ENCODE peak calls at places on chromosomes 16 and 17, in seven cellular contexts. One of them, this sample, is unnamed.

GRCh38 chr17:5035356-5035755 is at the start of gene SLC52A1:
- DNase-seq in germinal center: no peak
- DNase-seq in effector memory CD4-positive, alpha-beta T cell: no peak
- DNase-seq in caudate nucleus: no peak
- DNase-seq in T-helper 17 cell: no peak
- DNase-seq in suprapubic skin: no peak
- DNase-seq in AG04449: no peak
- DNase-seq in this sample: no peak

GRCh38 chr17:19262650-19263620 is 25.8 kb downstream of the EPN2 start:
- DNase-seq in germinal center: no peak
- DNase-seq in effector memory CD4-positive, alpha-beta T cell: no peak
- DNase-seq in caudate nucleus: no peak
- DNase-seq in T-helper 17 cell: no peak
- DNase-seq in suprapubic skin: no peak
- DNase-seq in AG04449: no peak
- DNase-seq in this sample: no peak

GRCh38 chr16:69338557-69339288 is 641 bp downstream of the COG8 start:
- DNase-seq in germinal center: no peak
- DNase-seq in effector memory CD4-positive, alpha-beta T cell: no peak
- DNase-seq in caudate nucleus: peak; percentile 68
- DNase-seq in T-helper 17 cell: no peak
- DNase-seq in suprapubic skin: peak; percentile 56
- DNase-seq in AG04449: no peak
- DNase-seq in this sample: no peak

GRCh38 chr17:57885148-57885915 is 35.5 kb upstream of the MRPS23 start:
- DNase-seq in germinal center: no peak
- DNase-seq in effector memory CD4-positive, alpha-beta T cell: no peak
- DNase-seq in caudate nucleus: no peak
- DNase-seq in T-helper 17 cell: no peak
- DNase-seq in suprapubic skin: no peak
- DNase-seq in AG04449: no peak
- DNase-seq in this sample: no peak

GRCh38 chr16:70608516-70608915 is 37.8 kb upstream of the IL34 start:
- DNase-seq in germinal center: no peak
- DNase-seq in effector memory CD4-positive, alpha-beta T cell: no peak
- DNase-seq in caudate nucleus: no peak
- DNase-seq in T-helper 17 cell: no peak
- DNase-seq in suprapubic skin: no peak
- DNase-seq in AG04449: no peak
- DNase-seq in this sample: no peak

GRCh38 chr17:80153004-80153403 is 6.1 kb upstream of the EIF4A3 start:
- DNase-seq in germinal center: no peak
- DNase-seq in effector memory CD4-positive, alpha-beta T cell: no peak
- DNase-seq in caudate nucleus: no peak
- DNase-seq in T-helper 17 cell: no peak
- DNase-seq in suprapubic skin: no peak
- DNase-seq in AG04449: no peak
- DNase-seq in this sample: no peak

GRCh38 chr17:3875317-3875716 is 17.5 kb downstream of the CAMKK1 start:
- DNase-seq in germinal center: no peak
- DNase-seq in effector memory CD4-positive, alpha-beta T cell: no peak
- DNase-seq in caudate nucleus: no peak
- DNase-seq in T-helper 17 cell: no peak
- DNase-seq in suprapubic skin: no peak
- DNase-seq in AG04449: no peak
- DNase-seq in this sample: no peak

GRCh38 chr17:81927145-81927652 is 336 bp downstream of the MAFG start:
- DNase-seq in germinal center: peak; percentile 42
- DNase-seq in effector memory CD4-positive, alpha-beta T cell: no peak
- DNase-seq in caudate nucleus: no peak
- DNase-seq in T-helper 17 cell: no peak
- DNase-seq in suprapubic skin: no peak
- DNase-seq in AG04449: no peak
- DNase-seq in this sample: no peak

GRCh38 chr17:36196099-36196496 is 460 bp downstream of the CCL3L1 start:
- DNase-seq in germinal center: no peak
- DNase-seq in effector memory CD4-positive, alpha-beta T cell: no peak
- DNase-seq in caudate nucleus: no peak
- DNase-seq in T-helper 17 cell: no peak
- DNase-seq in suprapubic skin: no peak
- DNase-seq in AG04449: no peak
- DNase-seq in this sample: no peak

GRCh38 chr17:67221062-67221998 is 23.7 kb downstream of the HELZ start:
- DNase-seq in germinal center: peak; percentile 53
- DNase-seq in effector memory CD4-positive, alpha-beta T cell: no peak
- DNase-seq in caudate nucleus: peak; percentile 42
- DNase-seq in T-helper 17 cell: no peak
- DNase-seq in suprapubic skin: no peak
- DNase-seq in AG04449: no peak
- DNase-seq in this sample: peak; percentile 54

GRCh38 chr17:40819528-40820125 is 2.8 kb downstream of the KRT10 start:
- DNase-seq in germinal center: no peak
- DNase-seq in effector memory CD4-positive, alpha-beta T cell: no peak
- DNase-seq in caudate nucleus: no peak
- DNase-seq in T-helper 17 cell: no peak
- DNase-seq in suprapubic skin: no peak
- DNase-seq in AG04449: no peak
- DNase-seq in this sample: peak; percentile 18

GRCh38 chr16:30473231-30474061 is 904 bp downstream of the ITGAL start:
- DNase-seq in germinal center: peak; percentile 61
- DNase-seq in effector memory CD4-positive, alpha-beta T cell: peak; percentile 28
- DNase-seq in caudate nucleus: no peak
- DNase-seq in T-helper 17 cell: peak; percentile 34
- DNase-seq in suprapubic skin: no peak
- DNase-seq in AG04449: no peak
- DNase-seq in this sample: no peak

GRCh38 chr17:63537991-63538692 is 12.1 kb upstream of the DCAF7 start:
- DNase-seq in germinal center: no peak
- DNase-seq in effector memory CD4-positive, alpha-beta T cell: no peak
- DNase-seq in caudate nucleus: peak; percentile 14
- DNase-seq in T-helper 17 cell: no peak
- DNase-seq in suprapubic skin: peak; percentile 76
- DNase-seq in AG04449: no peak
- DNase-seq in this sample: no peak

GRCh38 chr17:14044702-14045101 is 24.6 kb upstream of the COX10 start:
- DNase-seq in germinal center: no peak
- DNase-seq in effector memory CD4-positive, alpha-beta T cell: no peak
- DNase-seq in caudate nucleus: no peak
- DNase-seq in T-helper 17 cell: no peak
- DNase-seq in suprapubic skin: no peak
- DNase-seq in AG04449: no peak
- DNase-seq in this sample: no peak

GRCh38 chr17:50382931-50383330 is 9.9 kb downstream of the EME1 start:
- DNase-seq in germinal center: no peak
- DNase-seq in effector memory CD4-positive, alpha-beta T cell: no peak
- DNase-seq in caudate nucleus: no peak
- DNase-seq in T-helper 17 cell: no peak
- DNase-seq in suprapubic skin: no peak
- DNase-seq in AG04449: no peak
- DNase-seq in this sample: no peak

GRCh38 chr16:15856217-15856616 is 611 bp downstream of the MYH11 start:
- DNase-seq in germinal center: peak; percentile 44
- DNase-seq in effector memory CD4-positive, alpha-beta T cell: no peak
- DNase-seq in caudate nucleus: no peak
- DNase-seq in T-helper 17 cell: no peak
- DNase-seq in suprapubic skin: no peak
- DNase-seq in AG04449: no peak
- DNase-seq in this sample: no peak

GRCh38 chr16:1785846-1786170 is 3.0 kb downstream of the NUBP2 start:
- DNase-seq in germinal center: no peak
- DNase-seq in effector memory CD4-positive, alpha-beta T cell: no peak
- DNase-seq in caudate nucleus: no peak
- DNase-seq in T-helper 17 cell: no peak
- DNase-seq in suprapubic skin: no peak
- DNase-seq in AG04449: no peak
- DNase-seq in this sample: no peak

GRCh38 chr17:82200743-82201497 is 11.7 kb downstream of the CCDC57 start:
- DNase-seq in germinal center: no peak
- DNase-seq in effector memory CD4-positive, alpha-beta T cell: peak; percentile 54
- DNase-seq in caudate nucleus: no peak
- DNase-seq in T-helper 17 cell: peak; percentile 67
- DNase-seq in suprapubic skin: no peak
- DNase-seq in AG04449: no peak
- DNase-seq in this sample: no peak

GRCh38 chr16:27867122-27868110 is 196.1 kb downstream of the GSG1L start:
- DNase-seq in germinal center: peak; percentile 79
- DNase-seq in effector memory CD4-positive, alpha-beta T cell: peak; percentile 4
- DNase-seq in caudate nucleus: peak; percentile 76
- DNase-seq in T-helper 17 cell: peak; percentile 22
- DNase-seq in suprapubic skin: no peak
- DNase-seq in AG04449: no peak
- DNase-seq in this sample: peak; percentile 83

GRCh38 chr17:17884281-17885028 is 47.7 kb upstream of the SREBF1 start:
- DNase-seq in germinal center: no peak
- DNase-seq in effector memory CD4-positive, alpha-beta T cell: no peak
- DNase-seq in caudate nucleus: peak; percentile 16
- DNase-seq in T-helper 17 cell: no peak
- DNase-seq in suprapubic skin: no peak
- DNase-seq in AG04449: no peak
- DNase-seq in this sample: no peak

GRCh38 chr16:23434380-23434779 is 18.6 kb downstream of the COG7 start:
- DNase-seq in germinal center: peak; percentile 73
- DNase-seq in effector memory CD4-positive, alpha-beta T cell: no peak
- DNase-seq in caudate nucleus: peak; percentile 39
- DNase-seq in T-helper 17 cell: no peak
- DNase-seq in suprapubic skin: no peak
- DNase-seq in AG04449: no peak
- DNase-seq in this sample: peak; percentile 70

GRCh38 chr17:46811978-46812583 is 6.4 kb downstream of the WNT3 start:
- DNase-seq in germinal center: no peak
- DNase-seq in effector memory CD4-positive, alpha-beta T cell: no peak
- DNase-seq in caudate nucleus: no peak
- DNase-seq in T-helper 17 cell: no peak
- DNase-seq in suprapubic skin: no peak
- DNase-seq in AG04449: peak; percentile 50
- DNase-seq in this sample: peak; percentile 82

GRCh38 chr17:66942453-66943264 is 21.8 kb upstream of the CACNG4 start:
- DNase-seq in germinal center: no peak
- DNase-seq in effector memory CD4-positive, alpha-beta T cell: no peak
- DNase-seq in caudate nucleus: no peak
- DNase-seq in T-helper 17 cell: no peak
- DNase-seq in suprapubic skin: no peak
- DNase-seq in AG04449: no peak
- DNase-seq in this sample: no peak

GRCh38 chr16:77540656-77541055 is 105.8 kb upstream of the ADAMTS18 start:
- DNase-seq in germinal center: no peak
- DNase-seq in effector memory CD4-positive, alpha-beta T cell: no peak
- DNase-seq in caudate nucleus: no peak
- DNase-seq in T-helper 17 cell: no peak
- DNase-seq in suprapubic skin: no peak
- DNase-seq in AG04449: no peak
- DNase-seq in this sample: peak; percentile 80

GRCh38 chr17:751269-752001 is 629 bp downstream of the GEMIN4 start:
- DNase-seq in germinal center: peak; percentile 71
- DNase-seq in effector memory CD4-positive, alpha-beta T cell: no peak
- DNase-seq in caudate nucleus: no peak
- DNase-seq in T-helper 17 cell: peak; percentile 30
- DNase-seq in suprapubic skin: no peak
- DNase-seq in AG04449: no peak
- DNase-seq in this sample: peak; percentile 49

GRCh38 chr17:33871720-33872535 is 383.2 kb upstream of the CCL2 start:
- DNase-seq in germinal center: no peak
- DNase-seq in effector memory CD4-positive, alpha-beta T cell: no peak
- DNase-seq in caudate nucleus: no peak
- DNase-seq in T-helper 17 cell: no peak
- DNase-seq in suprapubic skin: no peak
- DNase-seq in AG04449: no peak
- DNase-seq in this sample: peak; percentile 69

GRCh38 chr17:28033972-28034714 is 8.3 kb upstream of the NLK start:
- DNase-seq in germinal center: no peak
- DNase-seq in effector memory CD4-positive, alpha-beta T cell: no peak
- DNase-seq in caudate nucleus: no peak
- DNase-seq in T-helper 17 cell: no peak
- DNase-seq in suprapubic skin: no peak
- DNase-seq in AG04449: peak; percentile 47
- DNase-seq in this sample: peak; percentile 72

GRCh38 chr17:2071421-2072281 is 16.7 kb downstream of the HIC1 start:
- DNase-seq in germinal center: no peak
- DNase-seq in effector memory CD4-positive, alpha-beta T cell: no peak
- DNase-seq in caudate nucleus: no peak
- DNase-seq in T-helper 17 cell: no peak
- DNase-seq in suprapubic skin: no peak
- DNase-seq in AG04449: no peak
- DNase-seq in this sample: no peak

GRCh38 chr17:73191443-73192218 is 1.2 kb upstream of the COG1 start:
- DNase-seq in germinal center: peak; percentile 82
- DNase-seq in effector memory CD4-positive, alpha-beta T cell: no peak
- DNase-seq in caudate nucleus: peak; percentile 72
- DNase-seq in T-helper 17 cell: peak; percentile 41
- DNase-seq in suprapubic skin: no peak
- DNase-seq in AG04449: no peak
- DNase-seq in this sample: peak; percentile 74

GRCh38 chr16:85390511-85391174 is 222.5 kb upstream of the GSE1 start:
- DNase-seq in germinal center: no peak
- DNase-seq in effector memory CD4-positive, alpha-beta T cell: no peak
- DNase-seq in caudate nucleus: no peak
- DNase-seq in T-helper 17 cell: no peak
- DNase-seq in suprapubic skin: peak; percentile 94
- DNase-seq in AG04449: peak; percentile 76
- DNase-seq in this sample: peak; percentile 87

GRCh38 chr17:75238020-75238580 is 23.3 kb downstream of the GGA3 start:
- DNase-seq in germinal center: no peak
- DNase-seq in effector memory CD4-positive, alpha-beta T cell: no peak
- DNase-seq in caudate nucleus: no peak
- DNase-seq in T-helper 17 cell: no peak
- DNase-seq in suprapubic skin: no peak
- DNase-seq in AG04449: no peak
- DNase-seq in this sample: no peak

GRCh38 chr16:30368792-30369090 is 1.6 kb downstream of the TBC1D10B start:
- DNase-seq in germinal center: no peak
- DNase-seq in effector memory CD4-positive, alpha-beta T cell: no peak
- DNase-seq in caudate nucleus: no peak
- DNase-seq in T-helper 17 cell: no peak
- DNase-seq in suprapubic skin: no peak
- DNase-seq in AG04449: no peak
- DNase-seq in this sample: no peak

GRCh38 chr17:41176744-41177387 is 1.2 kb downstream of the KRTAP4-2 start:
- DNase-seq in germinal center: peak; percentile 21
- DNase-seq in effector memory CD4-positive, alpha-beta T cell: no peak
- DNase-seq in caudate nucleus: no peak
- DNase-seq in T-helper 17 cell: no peak
- DNase-seq in suprapubic skin: no peak
- DNase-seq in AG04449: no peak
- DNase-seq in this sample: no peak

GRCh38 chr17:21173543-21173942 is 40.4 kb downstream of the TMEM11 start:
- DNase-seq in germinal center: no peak
- DNase-seq in effector memory CD4-positive, alpha-beta T cell: no peak
- DNase-seq in caudate nucleus: no peak
- DNase-seq in T-helper 17 cell: no peak
- DNase-seq in suprapubic skin: no peak
- DNase-seq in AG04449: no peak
- DNase-seq in this sample: no peak

GRCh38 chr17:36008998-36009665 is 7.8 kb upstream of the CCL15 start:
- DNase-seq in germinal center: peak; percentile 27
- DNase-seq in effector memory CD4-positive, alpha-beta T cell: no peak
- DNase-seq in caudate nucleus: no peak
- DNase-seq in T-helper 17 cell: no peak
- DNase-seq in suprapubic skin: no peak
- DNase-seq in AG04449: no peak
- DNase-seq in this sample: no peak

GRCh38 chr16:83692224-83692623 is 115.6 kb upstream of the HSBP1 start:
- DNase-seq in germinal center: no peak
- DNase-seq in effector memory CD4-positive, alpha-beta T cell: no peak
- DNase-seq in caudate nucleus: no peak
- DNase-seq in T-helper 17 cell: no peak
- DNase-seq in suprapubic skin: no peak
- DNase-seq in AG04449: no peak
- DNase-seq in this sample: no peak

GRCh38 chr16:47013172-47013571 is 39.7 kb upstream of the DNAJA2 start:
- DNase-seq in germinal center: no peak
- DNase-seq in effector memory CD4-positive, alpha-beta T cell: no peak
- DNase-seq in caudate nucleus: no peak
- DNase-seq in T-helper 17 cell: no peak
- DNase-seq in suprapubic skin: no peak
- DNase-seq in AG04449: no peak
- DNase-seq in this sample: no peak

GRCh38 chr16:72989203-72989991 is 58.5 kb downstream of the ZFHX3 start:
- DNase-seq in germinal center: no peak
- DNase-seq in effector memory CD4-positive, alpha-beta T cell: no peak
- DNase-seq in caudate nucleus: no peak
- DNase-seq in T-helper 17 cell: no peak
- DNase-seq in suprapubic skin: peak; percentile 28
- DNase-seq in AG04449: peak; percentile 65
- DNase-seq in this sample: peak; percentile 76

This sample was measured in AG08395.